ENCODE peak calls at places on chromosome 18, in ten cellular contexts. One of them, this sample, is unnamed.

GRCh38 chr18:28127763-28128737 is 48.9 kb downstream of the CDH2 start:
- DNase-seq in GM12865: no peak
- DNase-seq in endothelial cell of umbilical vein: no peak
- DNase-seq in cardiac fibroblast: peak; percentile 61
- DNase-seq in H1: no peak
- DNase-seq in PC-3: peak; percentile 72
- DNase-seq in AG04450: no peak
- DNase-seq in heart right ventricle: no peak
- DNase-seq in SK-N-SH: no peak
- DNase-seq in fibroblast of villous mesenchyme: peak; percentile 42
- DNase-seq in this sample: no peak

GRCh38 chr18:2826581-2826980 is 20.2 kb upstream of the EMILIN2 start:
- DNase-seq in heart right ventricle: peak; percentile 14
- DNase-seq in cardiac fibroblast: peak; percentile 47
- DNase-seq in fibroblast of villous mesenchyme: peak; percentile 89
- DNase-seq in SK-N-SH: no peak
- DNase-seq in endothelial cell of umbilical vein: no peak
- DNase-seq in H1: no peak
- DNase-seq in AG04450: no peak
- DNase-seq in GM12865: no peak
- DNase-seq in PC-3: no peak
- DNase-seq in this sample: peak; percentile 85

GRCh38 chr18:49521251-49521650 is 34.2 kb upstream of the C18orf32 start:
- DNase-seq in heart right ventricle: no peak
- DNase-seq in PC-3: peak; percentile 27
- DNase-seq in cardiac fibroblast: no peak
- DNase-seq in SK-N-SH: no peak
- DNase-seq in fibroblast of villous mesenchyme: no peak
- DNase-seq in H1: no peak
- DNase-seq in endothelial cell of umbilical vein: no peak
- DNase-seq in AG04450: no peak
- DNase-seq in GM12865: no peak
- DNase-seq in this sample: no peak

GRCh38 chr18:34339155-34339554 is 114.4 kb upstream of the NOL4 start:
- DNase-seq in heart right ventricle: no peak
- DNase-seq in H1: no peak
- DNase-seq in AG04450: no peak
- DNase-seq in GM12865: no peak
- DNase-seq in PC-3: no peak
- DNase-seq in cardiac fibroblast: no peak
- DNase-seq in endothelial cell of umbilical vein: no peak
- DNase-seq in SK-N-SH: no peak
- DNase-seq in fibroblast of villous mesenchyme: no peak
- DNase-seq in this sample: peak; percentile 79

GRCh38 chr18:46583711-46584110 is 73.3 kb downstream of the LOXHD1 start:
- DNase-seq in GM12865: no peak
- DNase-seq in AG04450: no peak
- DNase-seq in fibroblast of villous mesenchyme: no peak
- DNase-seq in PC-3: no peak
- DNase-seq in SK-N-SH: no peak
- DNase-seq in endothelial cell of umbilical vein: no peak
- DNase-seq in heart right ventricle: no peak
- DNase-seq in cardiac fibroblast: no peak
- DNase-seq in H1: no peak
- DNase-seq in this sample: no peak

GRCh38 chr18:31100598-31101147 is 1.5 kb downstream of the DSC2 start:
- DNase-seq in fibroblast of villous mesenchyme: no peak
- DNase-seq in endothelial cell of umbilical vein: no peak
- DNase-seq in PC-3: no peak
- DNase-seq in AG04450: no peak
- DNase-seq in GM12865: no peak
- DNase-seq in cardiac fibroblast: no peak
- DNase-seq in SK-N-SH: no peak
- DNase-seq in heart right ventricle: peak; percentile 11
- DNase-seq in H1: peak; percentile 80
- DNase-seq in this sample: no peak

GRCh38 chr18:39350916-39351315 is 1785.3 kb upstream of the CELF4 start:
- DNase-seq in AG04450: no peak
- DNase-seq in GM12865: no peak
- DNase-seq in fibroblast of villous mesenchyme: no peak
- DNase-seq in cardiac fibroblast: no peak
- DNase-seq in PC-3: no peak
- DNase-seq in SK-N-SH: no peak
- DNase-seq in endothelial cell of umbilical vein: no peak
- DNase-seq in heart right ventricle: no peak
- DNase-seq in H1: no peak
- DNase-seq in this sample: no peak

GRCh38 chr18:79394438-79395307 is 1.1 kb upstream of the NFATC1 start:
- DNase-seq in H1: peak; percentile 70
- DNase-seq in GM12865: no peak
- DNase-seq in heart right ventricle: peak; percentile 47
- DNase-seq in fibroblast of villous mesenchyme: peak; percentile 73
- DNase-seq in SK-N-SH: no peak
- DNase-seq in cardiac fibroblast: peak; percentile 70
- DNase-seq in PC-3: peak; percentile 48
- DNase-seq in endothelial cell of umbilical vein: peak; percentile 59
- DNase-seq in AG04450: no peak
- DNase-seq in this sample: no peak

GRCh38 chr18:32175265-32175664 is 14.6 kb upstream of the MEP1B start:
- DNase-seq in cardiac fibroblast: no peak
- DNase-seq in GM12865: no peak
- DNase-seq in SK-N-SH: no peak
- DNase-seq in AG04450: no peak
- DNase-seq in endothelial cell of umbilical vein: no peak
- DNase-seq in PC-3: no peak
- DNase-seq in fibroblast of villous mesenchyme: no peak
- DNase-seq in H1: no peak
- DNase-seq in heart right ventricle: no peak
- DNase-seq in this sample: no peak

GRCh38 chr18:46311491-46311890 is 207.3 kb downstream of the HAUS1 start:
- DNase-seq in cardiac fibroblast: no peak
- DNase-seq in endothelial cell of umbilical vein: no peak
- DNase-seq in SK-N-SH: no peak
- DNase-seq in fibroblast of villous mesenchyme: no peak
- DNase-seq in heart right ventricle: no peak
- DNase-seq in PC-3: no peak
- DNase-seq in GM12865: no peak
- DNase-seq in AG04450: no peak
- DNase-seq in H1: no peak
- DNase-seq in this sample: no peak

GRCh38 chr18:25737710-25738251 is 352.6 kb downstream of the SS18 start:
- DNase-seq in heart right ventricle: no peak
- DNase-seq in fibroblast of villous mesenchyme: peak; percentile 21
- DNase-seq in cardiac fibroblast: peak; percentile 62
- DNase-seq in SK-N-SH: no peak
- DNase-seq in GM12865: no peak
- DNase-seq in endothelial cell of umbilical vein: peak; percentile 7
- DNase-seq in AG04450: peak; percentile 81
- DNase-seq in H1: no peak
- DNase-seq in PC-3: peak; percentile 16
- DNase-seq in this sample: peak; percentile 82

GRCh38 chr18:48179005-48179404 is 230.2 kb downstream of the ZBTB7C start:
- DNase-seq in fibroblast of villous mesenchyme: peak; percentile 6
- DNase-seq in GM12865: no peak
- DNase-seq in SK-N-SH: no peak
- DNase-seq in endothelial cell of umbilical vein: no peak
- DNase-seq in cardiac fibroblast: no peak
- DNase-seq in H1: no peak
- DNase-seq in heart right ventricle: no peak
- DNase-seq in AG04450: no peak
- DNase-seq in PC-3: no peak
- DNase-seq in this sample: no peak

DNA sequence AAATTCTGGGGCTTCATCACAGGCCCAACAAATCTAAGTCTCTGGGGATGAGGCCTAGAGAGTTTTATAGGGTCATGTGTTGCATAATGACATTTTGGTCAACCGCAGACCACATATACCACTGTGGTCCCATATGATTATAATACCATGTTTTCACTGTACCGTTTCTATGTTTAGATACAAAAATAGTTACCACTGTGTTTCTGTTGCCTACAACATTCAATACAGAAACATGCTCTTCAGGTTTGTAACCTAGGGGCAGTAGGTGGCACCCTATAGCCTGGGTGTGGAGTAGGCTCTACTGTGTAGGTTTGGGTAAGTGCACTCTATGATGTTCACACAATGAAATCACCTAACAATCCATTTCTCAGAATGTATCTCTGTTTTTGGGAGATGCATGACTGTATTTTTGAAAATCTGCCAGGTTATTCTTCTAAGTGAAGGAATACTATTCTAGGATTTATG is 485.2 kb downstream of the PTPRM start:
- DNase-seq in GM12865: peak; percentile 11
- DNase-seq in fibroblast of villous mesenchyme: no peak
- DNase-seq in SK-N-SH: no peak
- DNase-seq in AG04450: no peak
- DNase-seq in H1: no peak
- DNase-seq in endothelial cell of umbilical vein: no peak
- DNase-seq in cardiac fibroblast: peak; percentile 67
- DNase-seq in PC-3: peak; percentile 27
- DNase-seq in heart right ventricle: no peak
- DNase-seq in this sample: no peak
- TF ChIP-seq CTCF in GM12865: no peak
- TF ChIP-seq CTCF in fibroblast of villous mesenchyme: no peak
- TF ChIP-seq CTCF in SK-N-SH: no peak
- TF ChIP-seq CTCF in AG04450: no peak
- TF ChIP-seq CTCF in H1: no peak
- TF ChIP-seq CTCF in endothelial cell of umbilical vein: no peak
- TF ChIP-seq CTCF in cardiac fibroblast: no peak
- TF ChIP-seq CTCF in PC-3: peak; percentile 46
- TF ChIP-seq CTCF in heart right ventricle: no peak
- TF ChIP-seq CTCF in this sample: peak; percentile 8

DNA sequence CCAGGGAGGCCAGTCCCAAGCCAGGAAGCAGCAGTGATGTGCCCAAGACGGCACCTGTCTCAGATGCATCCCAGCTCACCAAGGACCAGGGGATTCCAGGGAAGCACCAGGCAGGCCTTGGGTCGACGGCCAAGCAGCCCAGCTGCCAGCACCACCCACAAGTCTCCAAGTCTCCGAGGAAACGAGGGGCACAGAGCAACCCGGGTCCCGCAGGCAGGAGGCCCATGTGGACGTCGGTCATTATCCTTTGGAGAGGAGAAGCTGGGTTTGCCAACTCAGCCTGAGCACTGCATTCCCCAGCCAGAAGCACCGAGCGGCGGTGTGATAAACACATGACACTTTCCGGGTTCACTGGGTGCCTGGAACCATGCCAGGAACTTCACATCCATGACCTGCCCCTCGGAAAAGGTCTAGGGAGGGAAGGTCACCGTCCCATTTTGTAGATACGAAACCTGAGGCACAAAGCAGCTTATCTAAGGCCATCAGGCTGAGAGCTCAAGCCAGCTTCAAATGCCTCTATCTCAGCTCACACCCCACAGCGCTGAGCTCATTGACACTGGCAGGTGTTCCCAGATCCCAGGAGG is 104.5 kb downstream of the ZNF516 start:
- DNase-seq in fibroblast of villous mesenchyme: no peak
- DNase-seq in PC-3: no peak
- DNase-seq in AG04450: no peak
- DNase-seq in GM12865: no peak
- DNase-seq in SK-N-SH: no peak
- DNase-seq in H1: no peak
- DNase-seq in heart right ventricle: no peak
- DNase-seq in cardiac fibroblast: no peak
- DNase-seq in endothelial cell of umbilical vein: no peak
- DNase-seq in this sample: no peak
- H3K4me3 ChIP-seq in fibroblast of villous mesenchyme: no peak overlapping the region
- H3K4me3 ChIP-seq in PC-3: no peak overlapping the region
- H3K4me3 ChIP-seq in AG04450: no peak overlapping the region
- H3K4me3 ChIP-seq in GM12865: no peak overlapping the region
- H3K4me3 ChIP-seq in SK-N-SH: no peak overlapping the region
- H3K4me3 ChIP-seq in H1: no peak overlapping the region
- H3K4me3 ChIP-seq in heart right ventricle: no peak overlapping the region
- H3K4me3 ChIP-seq in cardiac fibroblast: no peak overlapping the region
- H3K4me3 ChIP-seq in endothelial cell of umbilical vein: no peak overlapping the region
- H3K4me3 ChIP-seq in this sample: no peak overlapping the region

DNA sequence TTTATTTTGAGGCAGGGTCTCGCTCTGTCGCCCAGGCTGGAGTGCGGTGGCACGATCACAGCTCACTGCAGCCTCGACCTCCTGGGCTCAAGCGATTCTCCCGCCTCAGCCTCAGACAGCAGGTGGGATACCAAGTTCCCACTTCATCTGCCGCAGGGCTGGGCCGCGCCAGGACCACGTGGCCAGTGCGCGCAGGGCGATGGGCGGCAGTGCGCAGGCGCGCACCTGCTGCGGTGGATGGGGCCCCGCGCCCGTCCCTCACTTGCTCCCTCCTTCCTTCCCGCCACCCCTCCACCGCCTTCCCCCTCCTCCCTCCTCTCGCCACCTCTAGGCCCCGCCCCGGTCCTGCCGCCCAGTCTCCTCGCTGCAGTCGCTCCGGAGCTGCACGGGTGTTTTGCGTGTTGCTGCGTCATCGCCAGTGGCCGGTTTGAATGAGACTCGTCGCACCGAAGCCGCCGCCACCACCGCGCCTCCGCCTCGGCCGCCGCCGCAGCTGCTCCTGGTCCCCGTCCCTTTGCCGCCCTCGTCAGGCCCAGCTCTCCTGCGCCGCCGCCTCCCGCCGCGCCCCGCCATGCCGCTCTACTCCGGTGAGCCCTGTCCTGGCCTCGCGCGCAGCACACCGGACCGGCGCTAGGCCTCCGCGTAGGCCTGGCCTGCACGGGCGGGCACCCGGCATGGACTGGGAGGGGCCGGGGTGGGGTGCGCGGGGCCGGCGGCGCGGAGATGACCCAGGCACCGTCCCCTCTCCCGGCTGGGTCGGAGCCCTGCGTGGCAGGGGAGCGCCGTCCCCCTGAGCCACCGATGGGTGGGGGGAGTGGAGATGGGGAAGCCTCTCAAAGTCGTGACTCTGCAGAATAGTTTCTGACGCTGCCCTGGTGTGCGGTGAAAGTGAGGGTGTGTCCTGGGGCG is at the start of gene USP14:
- DNase-seq in endothelial cell of umbilical vein: peak; percentile 98
- DNase-seq in AG04450: peak; percentile 91
- DNase-seq in cardiac fibroblast: peak; percentile 97
- DNase-seq in PC-3: peak; percentile 95
- DNase-seq in heart right ventricle: peak; percentile 96
- DNase-seq in fibroblast of villous mesenchyme: peak; percentile 98
- DNase-seq in SK-N-SH: peak; percentile 100
- DNase-seq in H1: peak; percentile 95
- DNase-seq in GM12865: peak; percentile 98
- DNase-seq in this sample: peak; percentile 92
- TF ChIP-seq CTCF in endothelial cell of umbilical vein: no peak
- TF ChIP-seq CTCF in AG04450: no peak
- TF ChIP-seq CTCF in cardiac fibroblast: no peak
- TF ChIP-seq CTCF in PC-3: no peak
- TF ChIP-seq CTCF in heart right ventricle: peak; percentile 16
- TF ChIP-seq CTCF in fibroblast of villous mesenchyme: no peak
- TF ChIP-seq CTCF in SK-N-SH: no peak
- TF ChIP-seq CTCF in H1: no peak
- TF ChIP-seq CTCF in GM12865: no peak
- TF ChIP-seq CTCF in this sample: no peak

DNA sequence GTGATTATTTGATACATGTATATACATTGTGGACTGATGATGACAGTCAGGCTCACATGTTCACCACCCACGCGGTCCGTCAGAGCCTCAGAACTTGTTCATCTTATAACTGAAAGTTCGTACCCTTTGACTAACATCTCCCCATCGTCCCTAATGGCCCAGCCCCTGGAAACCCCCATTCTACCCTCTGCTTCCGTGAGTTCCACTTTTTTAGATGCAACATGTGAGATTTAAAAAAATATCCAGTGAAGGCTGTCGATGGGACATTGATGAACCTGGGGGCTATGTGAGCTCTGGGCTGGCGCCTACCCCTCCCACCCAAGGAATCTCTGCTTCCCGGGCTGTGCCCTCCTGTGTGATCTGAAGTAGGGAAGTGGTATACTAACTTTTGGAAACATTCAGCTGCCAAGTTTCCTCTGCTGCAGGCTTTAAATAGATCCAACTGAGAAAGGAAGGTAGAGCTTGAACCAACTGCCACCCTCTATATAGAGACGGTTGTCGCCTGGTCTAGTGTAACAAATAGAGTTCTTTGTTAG is 163.8 kb downstream of the FAM210A start:
- DNase-seq in GM12865: peak; percentile 93
- DNase-seq in AG04450: no peak
- DNase-seq in PC-3: no peak
- DNase-seq in heart right ventricle: no peak
- DNase-seq in cardiac fibroblast: no peak
- DNase-seq in fibroblast of villous mesenchyme: no peak
- DNase-seq in SK-N-SH: no peak
- DNase-seq in H1: no peak
- DNase-seq in endothelial cell of umbilical vein: no peak
- DNase-seq in this sample: no peak
- H3K4me3 ChIP-seq in GM12865: peak overlapping the region; percentile 28
- H3K4me3 ChIP-seq in AG04450: no peak overlapping the region
- H3K4me3 ChIP-seq in PC-3: no peak overlapping the region
- H3K4me3 ChIP-seq in heart right ventricle: no peak overlapping the region
- H3K4me3 ChIP-seq in cardiac fibroblast: no peak overlapping the region
- H3K4me3 ChIP-seq in fibroblast of villous mesenchyme: no peak overlapping the region
- H3K4me3 ChIP-seq in SK-N-SH: no peak overlapping the region
- H3K4me3 ChIP-seq in H1: no peak overlapping the region
- H3K4me3 ChIP-seq in endothelial cell of umbilical vein: no peak overlapping the region
- H3K4me3 ChIP-seq in this sample: no peak overlapping the region

This sample was measured in retinal pigment epithelial cell.